ENCODE peak calls at places on chromosomes 13 and 19, in six cellular contexts. One of them, this sample, is unnamed.

GRCh38 chr19:14061751-14062557 is at the start of gene PALM3:
- DNase-seq in HCT116: no peak
- DNase-seq in HepG2: no peak
- DNase-seq in SK-N-SH: peak; percentile 14
- DNase-seq in K562: no peak
- DNase-seq in H1: no peak
- DNase-seq in this sample: peak; percentile 57

GRCh38 chr19:47572635-47573034 is 313 bp downstream of the ZNF541 start:
- DNase-seq in K562: no peak
- DNase-seq in HepG2: no peak
- DNase-seq in SK-N-SH: no peak
- DNase-seq in H1: no peak
- DNase-seq in HCT116: no peak
- DNase-seq in this sample: no peak

GRCh38 chr13:86856996-86857395 is 814.2 kb upstream of the SLITRK5 start:
- DNase-seq in H1: no peak
- DNase-seq in HCT116: peak; percentile 47
- DNase-seq in SK-N-SH: no peak
- DNase-seq in HepG2: peak; percentile 5
- DNase-seq in K562: no peak
- DNase-seq in this sample: peak; percentile 45

GRCh38 chr13:44231786-44232516 is 141.7 kb upstream of the SERP2 start:
- DNase-seq in K562: no peak
- DNase-seq in H1: peak; percentile 62
- DNase-seq in SK-N-SH: no peak
- DNase-seq in HCT116: peak; percentile 97
- DNase-seq in HepG2: peak; percentile 46
- DNase-seq in this sample: peak; percentile 92

GRCh38 chr19:8456064-8456463 is 11.3 kb downstream of the HNRNPM start:
- DNase-seq in HCT116: no peak
- DNase-seq in K562: peak; percentile 24
- DNase-seq in SK-N-SH: no peak
- DNase-seq in HepG2: no peak
- DNase-seq in H1: no peak
- DNase-seq in this sample: peak; percentile 54

GRCh38 chr19:54952591-54953344 is 5.4 kb upstream of the NLRP7 start:
- DNase-seq in HepG2: no peak
- DNase-seq in H1: no peak
- DNase-seq in K562: peak; percentile 42
- DNase-seq in HCT116: no peak
- DNase-seq in SK-N-SH: no peak
- DNase-seq in this sample: no peak

GRCh38 chr13:67235265-67235664 is 5.1 kb upstream of the PCDH9 start:
- DNase-seq in SK-N-SH: peak; percentile 56
- DNase-seq in H1: no peak
- DNase-seq in K562: no peak
- DNase-seq in HCT116: no peak
- DNase-seq in HepG2: no peak
- DNase-seq in this sample: no peak

GRCh38 chr19:18419699-18420460 is 682 bp downstream of the SSBP4 start:
- DNase-seq in HCT116: no peak
- DNase-seq in HepG2: peak; percentile 55
- DNase-seq in K562: peak; percentile 59
- DNase-seq in H1: no peak
- DNase-seq in SK-N-SH: peak; percentile 79
- DNase-seq in this sample: no peak

GRCh38 chr19:46604781-46605355 is 3.7 kb downstream of the CALM3 start:
- DNase-seq in SK-N-SH: peak; percentile 65
- DNase-seq in H1: no peak
- DNase-seq in HCT116: no peak
- DNase-seq in HepG2: no peak
- DNase-seq in K562: no peak
- DNase-seq in this sample: no peak

GRCh38 chr13:40352807-40353562 is 313.5 kb downstream of the FOXO1 start:
- DNase-seq in HepG2: no peak
- DNase-seq in K562: no peak
- DNase-seq in HCT116: no peak
- DNase-seq in SK-N-SH: peak; percentile 25
- DNase-seq in H1: no peak
- DNase-seq in this sample: no peak

GRCh38 chr19:38848299-38849146 is 1.3 kb downstream of the HNRNPL start:
- DNase-seq in HepG2: no peak
- DNase-seq in SK-N-SH: no peak
- DNase-seq in K562: no peak
- DNase-seq in H1: no peak
- DNase-seq in HCT116: no peak
- DNase-seq in this sample: no peak

GRCh38 chr19:38850231-38850975 is 617 bp upstream of the HNRNPL start:
- DNase-seq in K562: peak; percentile 100
- DNase-seq in SK-N-SH: peak; percentile 86
- DNase-seq in H1: peak; percentile 96
- DNase-seq in HCT116: peak; percentile 100
- DNase-seq in HepG2: peak; percentile 100
- DNase-seq in this sample: peak; percentile 96

GRCh38 chr19:38850976-38851621 is 1.3 kb upstream of the HNRNPL start:
- DNase-seq in K562: peak; percentile 80
- DNase-seq in SK-N-SH: peak; percentile 32
- DNase-seq in HepG2: no peak
- DNase-seq in HCT116: no peak
- DNase-seq in H1: peak; percentile 69
- DNase-seq in this sample: no peak

GRCh38 chr19:38849147-38849745 is 540 bp downstream of the HNRNPL start:
- DNase-seq in HCT116: peak; percentile 84
- DNase-seq in HepG2: peak; percentile 88
- DNase-seq in H1: peak; percentile 94
- DNase-seq in K562: peak; percentile 98
- DNase-seq in SK-N-SH: peak; percentile 97
- DNase-seq in this sample: peak; percentile 77

DNA sequence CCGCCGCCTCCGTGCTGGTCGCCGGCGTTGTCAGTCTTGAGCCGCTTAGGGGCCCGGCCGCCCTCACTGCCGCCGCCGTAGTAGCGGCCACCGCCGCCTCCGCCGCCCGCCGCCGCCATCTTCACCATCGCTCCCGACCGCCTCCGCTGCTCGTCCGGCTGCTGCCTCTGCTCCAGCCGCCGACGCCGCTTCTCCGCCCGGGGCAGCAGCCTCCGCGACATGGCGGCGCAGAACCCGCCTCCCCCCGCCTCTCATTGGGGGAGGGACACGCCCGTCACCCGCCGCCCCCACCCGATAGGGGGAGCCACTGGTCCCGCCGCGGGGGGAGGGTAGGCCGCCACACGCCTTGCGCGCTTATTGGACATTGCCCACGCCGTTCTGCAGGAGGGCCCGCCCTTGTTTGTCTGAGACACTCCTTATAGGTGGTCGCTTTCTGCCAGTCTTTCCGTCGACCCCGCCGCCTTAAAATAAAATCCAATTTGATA is at the start of gene HNRNPL:
- DNase-seq in H1: peak; percentile 99
- DNase-seq in K562: no peak
- DNase-seq in HepG2: no peak
- DNase-seq in HCT116: no peak
- DNase-seq in SK-N-SH: peak; percentile 96
- DNase-seq in this sample: no peak
- TF ChIP-seq JUND in H1: no peak
- TF ChIP-seq JUND in K562: peak; percentile 30
- TF ChIP-seq JUND in HepG2: no peak
- TF ChIP-seq JUND in HCT116: no peak
- TF ChIP-seq JUND in SK-N-SH: no peak
- TF ChIP-seq JUND in this sample: no peak

DNA sequence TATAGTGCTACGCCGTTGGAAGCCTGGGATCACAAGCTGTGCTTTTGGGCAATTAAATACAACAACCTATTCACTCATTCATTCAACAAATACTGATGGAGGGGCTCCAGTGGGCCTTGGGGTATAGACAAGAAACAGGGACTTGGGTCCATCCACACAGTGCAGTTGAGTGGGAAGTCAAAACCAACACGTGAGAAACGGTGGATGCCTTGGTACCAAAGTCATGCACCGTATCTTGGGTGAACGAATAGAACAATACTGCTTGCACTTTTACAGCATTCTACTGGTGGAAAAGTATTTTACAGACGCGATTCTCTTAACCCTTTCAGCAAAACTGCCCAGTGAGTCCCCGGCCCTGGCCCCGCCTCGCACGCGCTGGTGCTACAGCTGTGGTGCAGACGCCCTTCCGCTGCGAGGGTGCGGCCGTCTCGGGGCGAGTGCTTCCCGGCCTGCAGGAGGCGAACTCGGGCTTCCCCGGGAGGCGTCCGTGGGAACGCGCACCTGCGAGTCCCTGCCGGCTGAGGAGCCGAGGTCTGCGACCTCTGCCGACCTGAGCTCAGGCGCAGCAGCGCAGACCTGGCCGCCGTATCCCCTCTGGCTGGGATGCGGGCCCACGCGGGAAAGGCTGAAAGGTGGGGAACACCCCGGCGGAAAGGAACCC is 8.3 kb downstream of the TNFRSF19 start:
- DNase-seq in H1: peak; percentile 82
- DNase-seq in HCT116: no peak
- DNase-seq in SK-N-SH: peak; percentile 76
- DNase-seq in HepG2: peak; percentile 63
- DNase-seq in K562: peak; percentile 66
- DNase-seq in this sample: peak; percentile 57
- TF ChIP-seq JUND in H1: no peak
- TF ChIP-seq JUND in HCT116: no peak
- TF ChIP-seq JUND in SK-N-SH: no peak
- TF ChIP-seq JUND in HepG2: no peak
- TF ChIP-seq JUND in K562: no peak
- TF ChIP-seq JUND in this sample: no peak

GRCh38 chr13:113654591-113655357 is 3.2 kb downstream of the ATP4B start:
- DNase-seq in HCT116: no peak
- DNase-seq in H1: no peak
- DNase-seq in K562: no peak
- DNase-seq in SK-N-SH: no peak
- DNase-seq in HepG2: no peak
- DNase-seq in this sample: no peak
- TF ChIP-seq JUND in HCT116: no peak
- TF ChIP-seq JUND in H1: no peak
- TF ChIP-seq JUND in K562: no peak
- TF ChIP-seq JUND in SK-N-SH: no peak
- TF ChIP-seq JUND in HepG2: no peak
- TF ChIP-seq JUND in this sample: no peak

GRCh38 chr13:23918208-23918607 is 20.9 kb upstream of the C1QTNF9B start:
- DNase-seq in H1: no peak
- DNase-seq in SK-N-SH: no peak
- DNase-seq in K562: no peak
- DNase-seq in HCT116: no peak
- DNase-seq in HepG2: no peak
- DNase-seq in this sample: no peak
- TF ChIP-seq JUND in H1: no peak
- TF ChIP-seq JUND in SK-N-SH: peak; percentile 15
- TF ChIP-seq JUND in K562: no peak
- TF ChIP-seq JUND in HCT116: no peak
- TF ChIP-seq JUND in HepG2: no peak
- TF ChIP-seq JUND in this sample: no peak

GRCh38 chr19:49866933-49867782 is at the start of gene PNKP:
- DNase-seq in HepG2: peak; percentile 88
- DNase-seq in HCT116: peak; percentile 82
- DNase-seq in K562: peak; percentile 94
- DNase-seq in SK-N-SH: peak; percentile 92
- DNase-seq in H1: peak; percentile 93
- DNase-seq in this sample: peak; percentile 82
- TF ChIP-seq JUND in HepG2: no peak
- TF ChIP-seq JUND in HCT116: no peak
- TF ChIP-seq JUND in K562: peak; percentile 43
- TF ChIP-seq JUND in SK-N-SH: no peak
- TF ChIP-seq JUND in H1: no peak
- TF ChIP-seq JUND in this sample: no peak